ENCODE peak calls at places on chromosomes 13 and 19, in five cellular contexts. One of them, this sample, is unnamed.

GRCh38 chr19:16379521-16380313 is 55.1 kb downstream of the KLF2 start:
- DNase-seq in fibroblast of lung: no peak
- DNase-seq in PC-3: no peak
- DNase-seq in endodermal cell: no peak
- DNase-seq in GM23338: no peak
- DNase-seq in this sample: peak; percentile 43

GRCh38 chr13:44299142-44299541 is 74.5 kb upstream of the SERP2 start:
- DNase-seq in fibroblast of lung: no peak
- DNase-seq in endodermal cell: no peak
- DNase-seq in GM23338: no peak
- DNase-seq in PC-3: peak; percentile 31
- DNase-seq in this sample: no peak

GRCh38 chr13:80217614-80218456 is 123.1 kb downstream of the SPRY2 start:
- DNase-seq in GM23338: peak; percentile 44
- DNase-seq in fibroblast of lung: no peak
- DNase-seq in PC-3: peak; percentile 70
- DNase-seq in endodermal cell: peak; percentile 70
- DNase-seq in this sample: no peak

GRCh38 chr13:45305079-45305478 is 35.9 kb downstream of the TPT1 start:
- DNase-seq in endodermal cell: peak; percentile 57
- DNase-seq in PC-3: no peak
- DNase-seq in GM23338: no peak
- DNase-seq in fibroblast of lung: no peak
- DNase-seq in this sample: no peak

GRCh38 chr13:34657716-34658115 is 284.4 kb upstream of the NBEA start:
- DNase-seq in GM23338: no peak
- DNase-seq in PC-3: peak; percentile 87
- DNase-seq in fibroblast of lung: peak; percentile 57
- DNase-seq in endodermal cell: no peak
- DNase-seq in this sample: no peak

GRCh38 chr19:9467161-9467560 is 31.3 kb downstream of the ZNF560 start:
- DNase-seq in fibroblast of lung: no peak
- DNase-seq in endodermal cell: no peak
- DNase-seq in GM23338: no peak
- DNase-seq in PC-3: no peak
- DNase-seq in this sample: no peak

GRCh38 chr19:18649371-18650047 is 12.7 kb downstream of the KLHL26 start:
- DNase-seq in GM23338: no peak
- DNase-seq in fibroblast of lung: peak; percentile 77
- DNase-seq in PC-3: no peak
- DNase-seq in endodermal cell: peak; percentile 82
- DNase-seq in this sample: peak; percentile 31

GRCh38 chr13:40568672-40569350 is 97.6 kb downstream of the FOXO1 start:
- DNase-seq in GM23338: no peak
- DNase-seq in fibroblast of lung: no peak
- DNase-seq in PC-3: no peak
- DNase-seq in endodermal cell: no peak
- DNase-seq in this sample: no peak

GRCh38 chr13:99085139-99085845 is 107.4 kb upstream of the DOCK9 start:
- DNase-seq in fibroblast of lung: no peak
- DNase-seq in endodermal cell: peak; percentile 66
- DNase-seq in GM23338: peak; percentile 55
- DNase-seq in PC-3: no peak
- DNase-seq in this sample: no peak

GRCh38 chr19:50462970-50463369 is 13.3 kb upstream of the EMC10 start:
- DNase-seq in GM23338: no peak
- DNase-seq in PC-3: no peak
- DNase-seq in fibroblast of lung: no peak
- DNase-seq in endodermal cell: no peak
- DNase-seq in this sample: no peak

GRCh38 chr13:79812070-79812850 is 331.3 kb downstream of the NDFIP2 start:
- DNase-seq in endodermal cell: no peak
- DNase-seq in fibroblast of lung: no peak
- DNase-seq in GM23338: no peak
- DNase-seq in PC-3: no peak
- DNase-seq in this sample: no peak

GRCh38 chr19:7772752-7773291 is 9.8 kb downstream of the CLEC4M start:
- DNase-seq in fibroblast of lung: no peak
- DNase-seq in PC-3: no peak
- DNase-seq in endodermal cell: no peak
- DNase-seq in GM23338: no peak
- DNase-seq in this sample: no peak

GRCh38 chr19:18194554-18195238 is 1.7 kb downstream of the MPV17L2 start:
- DNase-seq in GM23338: peak; percentile 71
- DNase-seq in endodermal cell: peak; percentile 90
- DNase-seq in PC-3: peak; percentile 33
- DNase-seq in fibroblast of lung: peak; percentile 42
- DNase-seq in this sample: no peak

GRCh38 chr19:16614941-16615340 is 13.1 kb downstream of the MED26 start:
- DNase-seq in fibroblast of lung: no peak
- DNase-seq in PC-3: peak; percentile 36
- DNase-seq in GM23338: no peak
- DNase-seq in endodermal cell: no peak
- DNase-seq in this sample: no peak

GRCh38 chr19:14433454-14434156 is 499 bp downstream of the PKN1 start:
- DNase-seq in GM23338: peak; percentile 55
- DNase-seq in PC-3: peak; percentile 47
- DNase-seq in endodermal cell: peak; percentile 62
- DNase-seq in fibroblast of lung: no peak
- DNase-seq in this sample: peak; percentile 75

GRCh38 chr19:55536366-55536765 is 567 bp downstream of the SBK2 start:
- DNase-seq in endodermal cell: no peak
- DNase-seq in fibroblast of lung: no peak
- DNase-seq in GM23338: no peak
- DNase-seq in PC-3: no peak
- DNase-seq in this sample: no peak
- H3K36me3 ChIP-seq in endodermal cell: no peaks in the 10 kb centered on the region
- H3K36me3 ChIP-seq in fibroblast of lung: no peaks in the 10 kb centered on the region
- H3K36me3 ChIP-seq in GM23338: no peaks in the 10 kb centered on the region
- H3K36me3 ChIP-seq in PC-3: no peaks in the 10 kb centered on the region
- H3K36me3 ChIP-seq in this sample: no peaks in the 10 kb centered on the region

DNA sequence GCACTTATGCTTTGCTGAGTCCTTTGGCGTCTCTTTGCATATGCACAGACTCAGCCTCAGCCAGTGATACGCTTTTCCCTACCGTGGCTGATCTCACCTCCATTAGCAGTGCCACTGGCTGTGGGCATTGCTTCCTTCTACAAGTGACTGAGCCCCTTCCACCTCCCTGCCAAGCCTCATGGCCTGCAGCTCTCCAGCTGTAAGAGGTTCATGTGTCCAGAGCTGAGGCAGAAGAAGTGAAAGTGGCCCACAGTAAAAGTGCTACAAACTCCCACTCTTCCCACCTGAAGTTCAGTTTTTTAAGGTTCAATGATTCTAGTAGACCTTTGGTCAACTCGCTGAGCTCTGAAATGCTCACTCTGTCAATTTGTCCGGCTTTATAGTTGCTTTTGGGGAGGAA is 44.7 kb downstream of the SMARCA4 start:
- DNase-seq in GM23338: no peak
- DNase-seq in endodermal cell: no peak
- DNase-seq in fibroblast of lung: no peak
- DNase-seq in PC-3: no peak
- DNase-seq in this sample: no peak
- H3K36me3 ChIP-seq in GM23338: peaks cover 45% of the 10 kb centered on the region
- H3K36me3 ChIP-seq in endodermal cell: peaks cover 77% of the 10 kb centered on the region
- H3K36me3 ChIP-seq in fibroblast of lung: peaks cover 19% of the 10 kb centered on the region
- H3K36me3 ChIP-seq in PC-3: peaks cover 52% of the 10 kb centered on the region
- H3K36me3 ChIP-seq in this sample: no peaks in the 10 kb centered on the region

GRCh38 chr19:2198317-2198716 is 34.6 kb downstream of the DOT1L start:
- DNase-seq in GM23338: no peak
- DNase-seq in PC-3: no peak
- DNase-seq in endodermal cell: no peak
- DNase-seq in fibroblast of lung: no peak
- DNase-seq in this sample: no peak
- H3K36me3 ChIP-seq in GM23338: no peaks in the 10 kb centered on the region
- H3K36me3 ChIP-seq in PC-3: no peaks in the 10 kb centered on the region
- H3K36me3 ChIP-seq in endodermal cell: peaks cover 11% of the 10 kb centered on the region
- H3K36me3 ChIP-seq in fibroblast of lung: peaks cover 40% of the 10 kb centered on the region
- H3K36me3 ChIP-seq in this sample: no peaks in the 10 kb centered on the region

DNA sequence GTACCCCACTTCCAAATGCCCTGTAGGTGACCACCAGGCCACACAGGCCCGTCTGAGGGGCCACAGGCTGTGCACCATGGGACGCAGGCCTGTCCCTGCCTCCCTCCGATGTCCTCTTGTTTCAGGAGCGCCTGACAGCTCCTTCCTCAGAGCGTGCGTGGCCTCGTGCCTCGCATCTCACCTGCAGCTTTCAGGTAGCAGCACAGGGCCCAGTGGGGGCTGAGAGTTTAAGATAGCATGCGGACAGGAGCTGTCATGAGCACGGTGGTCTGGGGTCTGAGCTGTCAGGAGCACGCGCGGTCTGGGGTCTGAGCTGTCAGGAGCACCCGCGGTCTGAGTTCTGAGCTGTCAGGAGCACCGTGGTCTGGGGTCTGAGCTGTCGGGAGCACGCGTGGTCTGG is 40.1 kb downstream of the GAS6 start:
- DNase-seq in GM23338: no peak
- DNase-seq in endodermal cell: no peak
- DNase-seq in fibroblast of lung: no peak
- DNase-seq in PC-3: no peak
- DNase-seq in this sample: no peak
- H3K36me3 ChIP-seq in GM23338: no peaks in the 10 kb centered on the region
- H3K36me3 ChIP-seq in endodermal cell: peaks cover 3% of the 10 kb centered on the region
- H3K36me3 ChIP-seq in fibroblast of lung: peaks cover 56% of the 10 kb centered on the region
- H3K36me3 ChIP-seq in PC-3: no peaks in the 10 kb centered on the region
- H3K36me3 ChIP-seq in this sample: no peaks in the 10 kb centered on the region